ENCODE peak calls at places on chromosomes 2 and 18, in seven cellular contexts. One of them, this sample, is unnamed.

GRCh38 chr2:26273501-26273900 is 28.8 kb downstream of the HADHB start:
- DNase-seq in BJ: no peak
- DNase-seq in Caco-2: no peak
- DNase-seq in transverse colon: no peak
- DNase-seq in PC-9: no peak
- DNase-seq in AG04449: no peak
- DNase-seq in CD4-positive, alpha-beta T cell: no peak
- DNase-seq in this sample: no peak

GRCh38 chr2:239192975-239193374 is 207.8 kb downstream of the HDAC4 start:
- DNase-seq in AG04449: no peak
- DNase-seq in PC-9: no peak
- DNase-seq in Caco-2: no peak
- DNase-seq in transverse colon: no peak
- DNase-seq in CD4-positive, alpha-beta T cell: no peak
- DNase-seq in BJ: no peak
- DNase-seq in this sample: no peak

GRCh38 chr2:144703852-144704324 is 184.0 kb upstream of the ZEB2 start:
- DNase-seq in BJ: peak
- DNase-seq in transverse colon: peak
- DNase-seq in AG04449: peak
- DNase-seq in PC-9: peak
- DNase-seq in Caco-2: no peak
- DNase-seq in CD4-positive, alpha-beta T cell: no peak
- DNase-seq in this sample: no peak

GRCh38 chr2:113181491-113182051 is 7.8 kb downstream of the PSD4 start:
- DNase-seq in transverse colon: no peak
- DNase-seq in AG04449: no peak
- DNase-seq in Caco-2: no peak
- DNase-seq in CD4-positive, alpha-beta T cell: no peak
- DNase-seq in BJ: no peak
- DNase-seq in PC-9: no peak
- DNase-seq in this sample: no peak

GRCh38 chr18:57630759-57631660 is 9.4 kb upstream of the NARS1 start:
- DNase-seq in Caco-2: no peak
- DNase-seq in CD4-positive, alpha-beta T cell: no peak
- DNase-seq in transverse colon: no peak
- DNase-seq in PC-9: no peak
- DNase-seq in AG04449: no peak
- DNase-seq in BJ: no peak
- DNase-seq in this sample: no peak

GRCh38 chr2:136025057-136025973 is 39.9 kb upstream of the DARS1 start:
- DNase-seq in Caco-2: peak
- DNase-seq in BJ: peak
- DNase-seq in transverse colon: peak
- DNase-seq in CD4-positive, alpha-beta T cell: peak
- DNase-seq in AG04449: no peak
- DNase-seq in PC-9: no peak
- DNase-seq in this sample: peak

GRCh38 chr2:149278146-149278878 is 52.1 kb upstream of the LYPD6 start:
- DNase-seq in Caco-2: no peak
- DNase-seq in PC-9: no peak
- DNase-seq in transverse colon: no peak
- DNase-seq in CD4-positive, alpha-beta T cell: no peak
- DNase-seq in AG04449: peak
- DNase-seq in BJ: peak
- DNase-seq in this sample: no peak

GRCh38 chr2:58845011-58845410 is 603.9 kb upstream of the FANCL start:
- DNase-seq in CD4-positive, alpha-beta T cell: no peak
- DNase-seq in PC-9: no peak
- DNase-seq in AG04449: no peak
- DNase-seq in BJ: no peak
- DNase-seq in Caco-2: no peak
- DNase-seq in transverse colon: no peak
- DNase-seq in this sample: no peak

GRCh38 chr2:218981390-218982311 is 3.3 kb downstream of the FEV start:
- DNase-seq in CD4-positive, alpha-beta T cell: no peak
- DNase-seq in BJ: no peak
- DNase-seq in AG04449: no peak
- DNase-seq in Caco-2: no peak
- DNase-seq in transverse colon: peak
- DNase-seq in PC-9: no peak
- DNase-seq in this sample: no peak

GRCh38 chr2:7377861-7378569 is 460.8 kb downstream of the RNF144A start:
- DNase-seq in BJ: no peak
- DNase-seq in Caco-2: peak
- DNase-seq in PC-9: no peak
- DNase-seq in AG04449: no peak
- DNase-seq in CD4-positive, alpha-beta T cell: no peak
- DNase-seq in transverse colon: no peak
- DNase-seq in this sample: no peak

GRCh38 chr2:239344857-239345216 is 56.0 kb downstream of the HDAC4 start:
- DNase-seq in transverse colon: peak
- DNase-seq in Caco-2: no peak
- DNase-seq in BJ: no peak
- DNase-seq in CD4-positive, alpha-beta T cell: no peak
- DNase-seq in PC-9: no peak
- DNase-seq in AG04449: no peak
- DNase-seq in this sample: no peak

GRCh38 chr2:69149631-69150215 is 136.7 kb downstream of the ANTXR1 start:
- DNase-seq in BJ: no peak
- DNase-seq in AG04449: peak
- DNase-seq in transverse colon: peak
- DNase-seq in Caco-2: no peak
- DNase-seq in CD4-positive, alpha-beta T cell: no peak
- DNase-seq in PC-9: no peak
- DNase-seq in this sample: no peak

GRCh38 chr2:96118698-96119388 is 2.5 kb upstream of the ADRA2B start:
- DNase-seq in BJ: no peak
- DNase-seq in PC-9: no peak
- DNase-seq in AG04449: no peak
- DNase-seq in transverse colon: no peak
- DNase-seq in CD4-positive, alpha-beta T cell: no peak
- DNase-seq in Caco-2: no peak
- DNase-seq in this sample: no peak

GRCh38 chr2:96860065-96861029 is 2.5 kb upstream of the ANKRD39 start:
- DNase-seq in CD4-positive, alpha-beta T cell: no peak
- DNase-seq in PC-9: no peak
- DNase-seq in Caco-2: no peak
- DNase-seq in transverse colon: no peak
- DNase-seq in BJ: no peak
- DNase-seq in AG04449: no peak
- DNase-seq in this sample: no peak

GRCh38 chr2:211328126-211328525 is 771.7 kb downstream of the CPS1 start:
- DNase-seq in AG04449: no peak
- DNase-seq in transverse colon: no peak
- DNase-seq in BJ: no peak
- DNase-seq in Caco-2: no peak
- DNase-seq in PC-9: no peak
- DNase-seq in CD4-positive, alpha-beta T cell: no peak
- DNase-seq in this sample: no peak

GRCh38 chr2:86079981-86080911 is 25.4 kb downstream of the POLR1A start:
- DNase-seq in transverse colon: peak
- DNase-seq in BJ: no peak
- DNase-seq in PC-9: no peak
- DNase-seq in CD4-positive, alpha-beta T cell: peak
- DNase-seq in AG04449: no peak
- DNase-seq in Caco-2: peak
- DNase-seq in this sample: peak

GRCh38 chr2:86081724-86082123 is 24.0 kb downstream of the POLR1A start:
- DNase-seq in AG04449: no peak
- DNase-seq in CD4-positive, alpha-beta T cell: no peak
- DNase-seq in PC-9: no peak
- DNase-seq in transverse colon: no peak
- DNase-seq in BJ: no peak
- DNase-seq in Caco-2: no peak
- DNase-seq in this sample: no peak

GRCh38 chr2:86074811-86075210 is 30.9 kb downstream of the POLR1A start:
- DNase-seq in BJ: no peak
- DNase-seq in transverse colon: no peak
- DNase-seq in AG04449: no peak
- DNase-seq in CD4-positive, alpha-beta T cell: no peak
- DNase-seq in Caco-2: no peak
- DNase-seq in PC-9: no peak
- DNase-seq in this sample: no peak

GRCh38 chr2:86082768-86083167 is 22.9 kb downstream of the POLR1A start:
- DNase-seq in CD4-positive, alpha-beta T cell: no peak
- DNase-seq in AG04449: no peak
- DNase-seq in PC-9: no peak
- DNase-seq in BJ: no peak
- DNase-seq in Caco-2: no peak
- DNase-seq in transverse colon: no peak
- DNase-seq in this sample: no peak

GRCh38 chr2:86078801-86079545 is 26.7 kb downstream of the POLR1A start:
- DNase-seq in CD4-positive, alpha-beta T cell: no peak
- DNase-seq in Caco-2: no peak
- DNase-seq in PC-9: peak
- DNase-seq in BJ: no peak
- DNase-seq in AG04449: no peak
- DNase-seq in transverse colon: peak
- DNase-seq in this sample: no peak
- TF ChIP-seq CTCF in CD4-positive, alpha-beta T cell: peak
- TF ChIP-seq CTCF in Caco-2: peak
- TF ChIP-seq CTCF in PC-9: peak
- TF ChIP-seq CTCF in BJ: peak
- TF ChIP-seq CTCF in AG04449: peak
- TF ChIP-seq CTCF in transverse colon: peak
- TF ChIP-seq CTCF in this sample: peak

GRCh38 chr2:163291790-163292189 is 444.0 kb downstream of the FIGN start:
- DNase-seq in CD4-positive, alpha-beta T cell: no peak
- DNase-seq in PC-9: no peak
- DNase-seq in Caco-2: no peak
- DNase-seq in BJ: no peak
- DNase-seq in AG04449: no peak
- DNase-seq in transverse colon: no peak
- DNase-seq in this sample: no peak
- TF ChIP-seq CTCF in CD4-positive, alpha-beta T cell: no peak
- TF ChIP-seq CTCF in PC-9: no peak
- TF ChIP-seq CTCF in Caco-2: no peak
- TF ChIP-seq CTCF in BJ: no peak
- TF ChIP-seq CTCF in AG04449: no peak
- TF ChIP-seq CTCF in transverse colon: no peak
- TF ChIP-seq CTCF in this sample: no peak

DNA sequence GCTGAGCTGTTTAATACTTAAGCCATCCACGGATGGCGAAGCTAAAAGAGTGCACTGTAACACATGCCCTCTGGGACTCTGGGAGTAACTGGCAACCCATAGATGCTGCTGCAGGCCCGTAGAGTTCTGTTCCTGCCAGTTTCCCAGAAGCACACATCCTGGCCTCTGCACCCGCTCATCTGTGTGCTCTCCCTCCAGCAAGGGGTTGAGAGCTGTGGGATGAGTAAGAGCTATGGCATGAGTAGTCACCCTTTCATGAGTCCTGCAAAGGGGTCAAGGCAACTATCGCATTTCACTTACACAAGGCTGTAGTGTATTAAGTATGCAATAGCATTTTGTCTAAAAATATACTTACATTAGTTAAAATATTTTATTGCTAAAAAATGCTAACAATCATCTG is 1341.8 kb upstream of the NXPH2 start:
- DNase-seq in PC-9: no peak
- DNase-seq in transverse colon: no peak
- DNase-seq in CD4-positive, alpha-beta T cell: no peak
- DNase-seq in Caco-2: no peak
- DNase-seq in AG04449: no peak
- DNase-seq in BJ: no peak
- DNase-seq in this sample: no peak
- TF ChIP-seq CTCF in PC-9: no peak
- TF ChIP-seq CTCF in transverse colon: no peak
- TF ChIP-seq CTCF in CD4-positive, alpha-beta T cell: no peak
- TF ChIP-seq CTCF in Caco-2: no peak
- TF ChIP-seq CTCF in AG04449: no peak
- TF ChIP-seq CTCF in BJ: no peak
- TF ChIP-seq CTCF in this sample: no peak

DNA sequence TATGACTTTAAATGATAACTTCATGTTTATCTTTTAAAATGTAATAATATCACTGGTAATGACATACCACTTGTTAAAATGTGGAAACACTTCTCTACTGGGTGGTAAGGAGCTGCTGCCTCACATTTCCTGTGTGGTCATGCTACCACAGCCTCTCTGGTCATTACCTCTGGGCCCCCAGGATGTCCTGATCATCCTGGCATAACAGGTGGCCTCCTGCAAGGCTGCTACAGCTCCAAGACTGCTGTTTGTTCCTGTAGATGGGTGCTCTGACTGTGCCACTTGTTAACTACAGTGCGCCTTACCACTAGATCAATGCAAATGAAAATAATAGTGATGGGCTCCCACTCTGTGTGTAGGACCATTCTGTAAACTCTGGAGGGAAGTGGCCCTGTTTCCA is 500.2 kb upstream of the SPRED2 start:
- DNase-seq in transverse colon: no peak
- DNase-seq in PC-9: no peak
- DNase-seq in BJ: no peak
- DNase-seq in AG04449: no peak
- DNase-seq in CD4-positive, alpha-beta T cell: no peak
- DNase-seq in Caco-2: no peak
- DNase-seq in this sample: no peak
- TF ChIP-seq CTCF in transverse colon: no peak
- TF ChIP-seq CTCF in PC-9: no peak
- TF ChIP-seq CTCF in BJ: no peak
- TF ChIP-seq CTCF in AG04449: no peak
- TF ChIP-seq CTCF in CD4-positive, alpha-beta T cell: no peak
- TF ChIP-seq CTCF in Caco-2: no peak
- TF ChIP-seq CTCF in this sample: no peak

GRCh38 chr18:58671122-58671940 is at the start of gene MALT1:
- DNase-seq in BJ: peak
- DNase-seq in CD4-positive, alpha-beta T cell: peak
- DNase-seq in Caco-2: peak
- DNase-seq in transverse colon: peak
- DNase-seq in PC-9: peak
- DNase-seq in AG04449: no peak
- DNase-seq in this sample: peak
- TF ChIP-seq CTCF in BJ: no peak
- TF ChIP-seq CTCF in CD4-positive, alpha-beta T cell: no peak
- TF ChIP-seq CTCF in Caco-2: no peak
- TF ChIP-seq CTCF in transverse colon: no peak
- TF ChIP-seq CTCF in PC-9: no peak
- TF ChIP-seq CTCF in AG04449: no peak
- TF ChIP-seq CTCF in this sample: no peak